ENCODE peak calls at places on chromosomes 4 and X, in ten cellular contexts. One of them, this sample, is unnamed.

GRCh38 chr4:740656-741282 is 35.1 kb downstream of the PCGF3 start:
- DNase-seq in choroid plexus epithelial cell: no peak
- DNase-seq in right lobe of liver: no peak
- DNase-seq in BE2C: no peak
- DNase-seq in psoas muscle: peak
- DNase-seq in fibroblast of lung: peak
- DNase-seq in GM23338: no peak
- DNase-seq in cardiac muscle cell: no peak
- DNase-seq in SK-N-SH: no peak
- DNase-seq in bronchial epithelial cell: no peak
- DNase-seq in this sample: no peak

GRCh38 chr4:164239976-164240375 is 514.0 kb upstream of the SMIM31 start:
- DNase-seq in choroid plexus epithelial cell: peak
- DNase-seq in right lobe of liver: no peak
- DNase-seq in BE2C: no peak
- DNase-seq in psoas muscle: no peak
- DNase-seq in fibroblast of lung: peak
- DNase-seq in GM23338: no peak
- DNase-seq in cardiac muscle cell: no peak
- DNase-seq in SK-N-SH: no peak
- DNase-seq in bronchial epithelial cell: peak
- DNase-seq in this sample: no peak

GRCh38 chr4:14157262-14157661 is 529.7 kb upstream of the BOD1L1 start:
- DNase-seq in choroid plexus epithelial cell: no peak
- DNase-seq in right lobe of liver: no peak
- DNase-seq in BE2C: no peak
- DNase-seq in psoas muscle: no peak
- DNase-seq in fibroblast of lung: no peak
- DNase-seq in GM23338: no peak
- DNase-seq in cardiac muscle cell: no peak
- DNase-seq in SK-N-SH: no peak
- DNase-seq in bronchial epithelial cell: no peak
- DNase-seq in this sample: no peak

GRCh38 chr4:94528792-94529451 is 77.2 kb downstream of the PDLIM5 start:
- DNase-seq in choroid plexus epithelial cell: no peak
- DNase-seq in right lobe of liver: no peak
- DNase-seq in BE2C: no peak
- DNase-seq in psoas muscle: no peak
- DNase-seq in fibroblast of lung: no peak
- DNase-seq in GM23338: no peak
- DNase-seq in cardiac muscle cell: no peak
- DNase-seq in SK-N-SH: no peak
- DNase-seq in bronchial epithelial cell: no peak
- DNase-seq in this sample: no peak

GRCh38 chr4:3706565-3707422 is 59.4 kb upstream of the ADRA2C start:
- DNase-seq in choroid plexus epithelial cell: no peak
- DNase-seq in right lobe of liver: peak
- DNase-seq in BE2C: peak
- DNase-seq in psoas muscle: peak
- DNase-seq in fibroblast of lung: no peak
- DNase-seq in GM23338: no peak
- DNase-seq in cardiac muscle cell: no peak
- DNase-seq in SK-N-SH: no peak
- DNase-seq in bronchial epithelial cell: no peak
- DNase-seq in this sample: no peak

GRCh38 chr4:188778880-188779279 is 639.6 kb downstream of the TRIML1 start:
- DNase-seq in choroid plexus epithelial cell: peak
- DNase-seq in right lobe of liver: no peak
- DNase-seq in BE2C: no peak
- DNase-seq in psoas muscle: no peak
- DNase-seq in fibroblast of lung: peak
- DNase-seq in GM23338: no peak
- DNase-seq in cardiac muscle cell: no peak
- DNase-seq in SK-N-SH: no peak
- DNase-seq in bronchial epithelial cell: no peak
- DNase-seq in this sample: peak

GRCh38 chr4:78520808-78521226 is 30.8 kb upstream of the ANXA3 start:
- DNase-seq in choroid plexus epithelial cell: peak
- DNase-seq in right lobe of liver: no peak
- DNase-seq in BE2C: no peak
- DNase-seq in psoas muscle: no peak
- DNase-seq in fibroblast of lung: peak
- DNase-seq in GM23338: no peak
- DNase-seq in cardiac muscle cell: peak
- DNase-seq in SK-N-SH: no peak
- DNase-seq in bronchial epithelial cell: no peak
- DNase-seq in this sample: no peak

GRCh38 chr4:22191565-22192301 is 243.2 kb upstream of the KCNIP4 start:
- DNase-seq in choroid plexus epithelial cell: peak
- DNase-seq in right lobe of liver: no peak
- DNase-seq in BE2C: no peak
- DNase-seq in psoas muscle: no peak
- DNase-seq in fibroblast of lung: peak
- DNase-seq in GM23338: peak
- DNase-seq in cardiac muscle cell: peak
- DNase-seq in SK-N-SH: no peak
- DNase-seq in bronchial epithelial cell: no peak
- DNase-seq in this sample: no peak

GRCh38 chrX:129785160-129785947 is 5.6 kb downstream of the SASH3 start:
- DNase-seq in choroid plexus epithelial cell: no peak
- DNase-seq in right lobe of liver: no peak
- DNase-seq in BE2C: no peak
- DNase-seq in psoas muscle: no peak
- DNase-seq in fibroblast of lung: no peak
- DNase-seq in GM23338: no peak
- DNase-seq in cardiac muscle cell: no peak
- DNase-seq in SK-N-SH: no peak
- DNase-seq in bronchial epithelial cell: no peak
- DNase-seq in this sample: no peak

DNA sequence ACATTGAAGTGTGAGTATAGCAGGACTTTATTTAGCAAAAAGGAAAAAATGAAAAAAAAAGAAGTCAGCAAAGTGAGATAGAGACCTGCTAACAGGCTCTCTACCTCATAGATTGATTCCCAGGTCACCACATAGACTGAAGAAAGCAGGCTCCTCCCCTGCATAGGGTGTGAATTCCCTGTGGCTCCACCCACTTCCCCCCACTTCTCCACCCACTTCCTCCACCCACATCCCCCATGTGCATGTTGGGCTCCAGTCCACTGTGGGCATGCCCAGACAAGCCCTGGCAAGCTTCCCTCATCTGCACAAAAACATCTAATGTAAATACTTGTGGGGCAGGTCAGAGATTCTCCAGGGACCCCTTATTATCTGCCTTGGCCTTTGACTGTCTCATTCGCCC is 97.8 kb downstream of the TMEM47 start:
- DNase-seq in choroid plexus epithelial cell: peak
- DNase-seq in right lobe of liver: no peak
- DNase-seq in BE2C: no peak
- DNase-seq in psoas muscle: no peak
- DNase-seq in fibroblast of lung: peak
- DNase-seq in GM23338: peak
- DNase-seq in cardiac muscle cell: peak
- DNase-seq in SK-N-SH: no peak
- DNase-seq in bronchial epithelial cell: peak
- DNase-seq in this sample: no peak
- H3K4me3 ChIP-seq in choroid plexus epithelial cell: no peak
- H3K4me3 ChIP-seq in right lobe of liver: no peak
- H3K4me3 ChIP-seq in BE2C: no peak
- H3K4me3 ChIP-seq in psoas muscle: no peak
- H3K4me3 ChIP-seq in fibroblast of lung: no peak
- H3K4me3 ChIP-seq in GM23338: peak
- H3K4me3 ChIP-seq in cardiac muscle cell: no peak
- H3K4me3 ChIP-seq in SK-N-SH: no peak
- H3K4me3 ChIP-seq in bronchial epithelial cell: no peak
- H3K4me3 ChIP-seq in this sample: no peak

DNA sequence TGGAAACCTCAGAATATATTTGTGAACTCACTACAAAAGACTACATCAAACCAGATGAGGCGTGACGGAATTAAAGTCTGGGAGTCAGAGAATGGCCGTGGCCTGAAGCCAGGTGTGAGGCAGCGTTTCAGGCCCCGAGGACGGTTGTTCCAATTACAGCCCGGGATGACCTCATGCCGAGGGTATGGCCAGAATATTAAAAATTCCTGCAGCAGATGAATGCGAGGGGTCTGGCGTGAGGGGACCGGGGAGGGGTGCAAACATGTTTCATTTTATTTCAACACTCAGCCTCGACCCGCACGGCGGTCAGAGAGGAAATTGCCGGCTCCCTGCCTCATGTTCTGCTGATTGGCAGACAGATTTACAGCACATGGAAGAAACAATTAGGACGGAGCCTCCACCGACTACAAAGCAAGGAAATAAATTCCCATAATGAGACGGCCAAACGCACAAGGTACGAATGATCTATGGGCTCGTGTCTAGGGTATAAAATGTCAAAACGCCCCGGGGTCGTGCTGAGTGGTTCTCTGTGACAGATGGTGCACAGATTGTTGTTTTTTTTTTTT is 289.7 kb downstream of the SHOX start:
- DNase-seq in choroid plexus epithelial cell: peak
- DNase-seq in right lobe of liver: no peak
- DNase-seq in BE2C: no peak
- DNase-seq in psoas muscle: no peak
- DNase-seq in fibroblast of lung: peak
- DNase-seq in GM23338: no peak
- DNase-seq in cardiac muscle cell: no peak
- DNase-seq in SK-N-SH: no peak
- DNase-seq in bronchial epithelial cell: no peak
- DNase-seq in this sample: no peak
- H3K4me3 ChIP-seq in choroid plexus epithelial cell: no peak
- H3K4me3 ChIP-seq in right lobe of liver: no peak
- H3K4me3 ChIP-seq in BE2C: no peak
- H3K4me3 ChIP-seq in psoas muscle: no peak
- H3K4me3 ChIP-seq in fibroblast of lung: no peak
- H3K4me3 ChIP-seq in GM23338: no peak
- H3K4me3 ChIP-seq in cardiac muscle cell: no peak
- H3K4me3 ChIP-seq in SK-N-SH: no peak
- H3K4me3 ChIP-seq in bronchial epithelial cell: no peak
- H3K4me3 ChIP-seq in this sample: no peak

DNA sequence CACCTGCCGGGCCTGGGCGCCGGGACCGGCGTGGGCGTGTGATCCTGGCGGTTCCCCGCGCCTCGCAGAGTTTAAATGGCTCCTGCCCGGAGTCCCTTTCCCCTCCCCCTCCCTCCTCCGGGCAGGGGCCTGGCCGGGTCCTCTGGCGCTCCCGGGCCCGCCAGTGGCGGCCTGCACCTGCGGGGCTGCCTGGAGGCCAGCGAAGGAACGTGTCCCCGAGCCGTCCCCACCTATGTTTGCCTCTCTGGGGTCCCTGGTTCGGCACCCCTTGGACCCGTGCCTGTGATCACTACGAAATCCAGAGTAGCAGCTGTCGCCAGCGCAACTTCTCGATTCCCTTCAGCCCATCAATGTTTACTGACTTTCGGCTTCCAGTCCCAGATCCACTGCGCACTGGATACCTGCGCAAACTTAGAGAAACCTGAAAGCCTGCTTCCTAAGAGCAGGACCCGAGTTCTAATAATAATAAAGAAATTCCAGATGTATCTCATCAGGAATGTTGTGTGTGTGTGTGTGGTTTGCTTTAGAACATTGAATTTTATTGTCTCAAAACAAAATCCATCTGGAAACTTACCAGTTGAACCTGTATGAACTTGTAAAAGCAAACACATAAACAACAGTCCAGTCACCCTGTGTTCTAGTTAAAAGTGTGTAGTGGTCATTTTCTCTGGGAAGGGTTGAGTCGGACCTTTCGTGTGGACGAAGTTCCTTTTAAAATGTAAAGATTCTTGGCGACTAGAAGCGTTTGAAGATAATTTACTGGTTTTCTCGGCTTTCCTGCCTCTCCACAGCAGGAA is 808 bp downstream of the SHROOM2 start:
- DNase-seq in choroid plexus epithelial cell: no peak
- DNase-seq in right lobe of liver: no peak
- DNase-seq in BE2C: no peak
- DNase-seq in psoas muscle: no peak
- DNase-seq in fibroblast of lung: no peak
- DNase-seq in GM23338: peak
- DNase-seq in cardiac muscle cell: no peak
- DNase-seq in SK-N-SH: peak
- DNase-seq in bronchial epithelial cell: peak
- DNase-seq in this sample: no peak
- H3K4me3 ChIP-seq in choroid plexus epithelial cell: peak
- H3K4me3 ChIP-seq in right lobe of liver: peak
- H3K4me3 ChIP-seq in BE2C: no peak
- H3K4me3 ChIP-seq in psoas muscle: peak
- H3K4me3 ChIP-seq in fibroblast of lung: no peak
- H3K4me3 ChIP-seq in GM23338: peak
- H3K4me3 ChIP-seq in cardiac muscle cell: peak
- H3K4me3 ChIP-seq in SK-N-SH: peak
- H3K4me3 ChIP-seq in bronchial epithelial cell: peak
- H3K4me3 ChIP-seq in this sample: peak

GRCh38 chrX:153875391-153876111 is 10.4 kb downstream of the L1CAM start:
- DNase-seq in choroid plexus epithelial cell: peak
- DNase-seq in right lobe of liver: no peak
- DNase-seq in BE2C: peak
- DNase-seq in psoas muscle: peak
- DNase-seq in fibroblast of lung: peak
- DNase-seq in GM23338: peak
- DNase-seq in cardiac muscle cell: peak
- DNase-seq in SK-N-SH: peak
- DNase-seq in bronchial epithelial cell: no peak
- DNase-seq in this sample: no peak
- H3K4me3 ChIP-seq in choroid plexus epithelial cell: no peak
- H3K4me3 ChIP-seq in right lobe of liver: no peak
- H3K4me3 ChIP-seq in BE2C: peak
- H3K4me3 ChIP-seq in psoas muscle: no peak
- H3K4me3 ChIP-seq in fibroblast of lung: no peak
- H3K4me3 ChIP-seq in GM23338: peak
- H3K4me3 ChIP-seq in cardiac muscle cell: no peak
- H3K4me3 ChIP-seq in SK-N-SH: peak
- H3K4me3 ChIP-seq in bronchial epithelial cell: no peak
- H3K4me3 ChIP-seq in this sample: no peak